ENCODE peak calls at places on chromosomes 1 and 21, in six cellular contexts. N is NCI-H2029, U is NCI-H1092 treated with DMSO at 0.1 percent for 48 hours, V is NCI-H1417, O is uterus, X is heart left ventricle. D is an unnamed sample.

GRCh38 chr1:19405195-19405760 is 80.1 kb downstream of the CAPZB start:
- DNase-seq in N (no peak), U (peak), V (peak), O (no peak), X (no peak), D (peak)

GRCh38 chr1:241713316-241713715 is 61.2 kb downstream of the WDR64 start:
- DNase-seq in N (no peak), U (no peak), V (no peak), O (no peak), X (no peak), D (no peak)

GRCh38 chr1:41313661-41314131 is 47.5 kb upstream of the FOXO6 start:
- DNase-seq in N (peak), U (peak), V (no peak), O (no peak), X (no peak), D (no peak)

GRCh38 chr1:85494074-85494956 is 29.4 kb upstream of the DDAH1 start:
- DNase-seq in N (peak), U (peak), V (no peak), O (no peak), X (no peak), D (no peak)

GRCh38 chr1:206579747-206580437 is 32.4 kb downstream of the EIF2D start:
- DNase-seq in N (no peak), U (no peak), V (no peak), O (peak), X (peak), D (no peak)

GRCh38 chr1:162222735-162223134 is 153.2 kb downstream of the NOS1AP start:
- DNase-seq in N (no peak), U (no peak), V (no peak), O (no peak), X (no peak), D (no peak)

GRCh38 chr1:203351037-203351625 is at the start of gene FMOD:
- DNase-seq in N (peak), U (peak), V (no peak), O (peak), X (no peak), D (no peak)

GRCh38 chr1:85325920-85326319 is 49.5 kb upstream of the BCL10 start:
- DNase-seq in N (no peak), U (no peak), V (no peak), O (no peak), X (no peak), D (no peak)

GRCh38 chr21:15524855-15525254 is 204.9 kb upstream of the USP25 start:
- DNase-seq in N (no peak), U (no peak), V (no peak), O (no peak), X (no peak), D (no peak)

GRCh38 chr1:25876693-25877077 is 1.2 kb upstream of the PAQR7 start:
- DNase-seq in N (no peak), U (no peak), V (no peak), O (no peak), X (no peak), D (no peak)

GRCh38 chr1:30881266-30882181 is 27.0 kb downstream of the SDC3 start:
- DNase-seq in N (no peak), U (no peak), V (peak), O (no peak), X (peak), D (no peak)

GRCh38 chr1:9628541-9629444 is 22.7 kb upstream of the PIK3CD start:
- DNase-seq in N (no peak), U (no peak), V (no peak), O (no peak), X (no peak), D (no peak)

GRCh38 chr1:74396942-74397341 is 115.5 kb downstream of the LRRC53 start:
- DNase-seq in N (no peak), U (no peak), V (no peak), O (peak), X (peak), D (no peak)

GRCh38 chr1:155691992-155692528 is 3.2 kb downstream of the DAP3 start:
- DNase-seq in N (no peak), U (no peak), V (no peak), O (no peak), X (no peak), D (no peak)

GRCh38 chr1:10626011-10626731 is 151.4 kb downstream of the PEX14 start:
- DNase-seq in N (no peak), U (no peak), V (no peak), O (no peak), X (peak), D (no peak)

GRCh38 chr1:23799570-23800395 is 771 bp downstream of the GALE start:
- DNase-seq in N (peak), U (peak), V (peak), O (peak), X (no peak), D (no peak)

GRCh38 chr1:108953452-108953851 is 9.8 kb downstream of the CLCC1 start:
- DNase-seq in N (no peak), U (no peak), V (no peak), O (no peak), X (no peak), D (no peak)

GRCh38 chr1:172414331-172414730 is 6.2 kb upstream of the C1orf105 start:
- DNase-seq in N (no peak), U (no peak), V (no peak), O (no peak), X (no peak), D (no peak)

GRCh38 chr1:2212542-2213491 is 15.3 kb upstream of the SKI start:
- DNase-seq in N (peak), U (no peak), V (peak), O (peak), X (peak), D (no peak)

GRCh38 chr1:94831636-94832035 is 11.5 kb downstream of the SLC44A3 start:
- DNase-seq in N (no peak), U (no peak), V (no peak), O (no peak), X (no peak), D (no peak)

GRCh38 chr1:163173121-163173520 is 29.6 kb downstream of the RGS5 start:
- DNase-seq in N (no peak), U (no peak), V (no peak), O (no peak), X (no peak), D (no peak)

GRCh38 chr1:210260087-210260486 is 27.5 kb downstream of the SERTAD4 start:
- DNase-seq in N (no peak), U (peak), V (no peak), O (no peak), X (no peak), D (peak)

GRCh38 chr1:181089777-181090505 is 1.4 kb downstream of the IER5 start:
- DNase-seq in N (no peak), U (peak), V (no peak), O (peak), X (peak), D (no peak)

GRCh38 chr1:218164930-218165686 is 120.0 kb upstream of the RRP15 start:
- DNase-seq in N (no peak), U (no peak), V (peak), O (no peak), X (peak), D (no peak)

GRCh38 chr21:44533891-44534627 is 5.9 kb downstream of the KRTAP10-1 start:
- DNase-seq in N (no peak), U (no peak), V (no peak), O (peak), X (no peak), D (no peak)

GRCh38 chr21:41745026-41745820 is 21.6 kb downstream of the RIPK4 start:
- DNase-seq in N (no peak), U (no peak), V (no peak), O (no peak), X (no peak), D (no peak)

GRCh38 chr1:224377676-224378006 is 21.0 kb downstream of the CNIH4 start:
- DNase-seq in N (no peak), U (no peak), V (no peak), O (no peak), X (no peak), D (no peak)

GRCh38 chr1:161531986-161532875 is 7.9 kb downstream of the HSPA6 start:
- DNase-seq in N (no peak), U (no peak), V (no peak), O (no peak), X (no peak), D (no peak)

GRCh38 chr1:30715216-30715615 is 8.2 kb downstream of the MATN1 start:
- DNase-seq in N (no peak), U (no peak), V (no peak), O (no peak), X (peak), D (no peak)

GRCh38 chr1:170448661-170449158 is 83.3 kb upstream of the GORAB start:
- DNase-seq in N (no peak), U (no peak), V (no peak), O (no peak), X (no peak), D (no peak)

GRCh38 chr1:86773331-86774288 is 69.2 kb downstream of the SH3GLB1 start:
- DNase-seq in N (no peak), U (peak), V (no peak), O (no peak), X (no peak), D (no peak)

GRCh38 chr1:245837741-245838140 is 669.3 kb downstream of the SMYD3 start:
- DNase-seq in N (no peak), U (no peak), V (no peak), O (no peak), X (no peak), D (no peak)

GRCh38 chr1:201608635-201609395 is 69.9 kb downstream of the NAV1 start:
- DNase-seq in N (no peak), U (peak), V (no peak), O (no peak), X (no peak), D (no peak)

GRCh38 chr1:26540346-26540745 is 10.8 kb downstream of the RPS6KA1 start:
- DNase-seq in N (no peak), U (no peak), V (no peak), O (no peak), X (no peak), D (no peak)

GRCh38 chr1:63148825-63149645 is 173.3 kb upstream of the FOXD3 start:
- DNase-seq in N (peak), U (peak), V (peak), O (no peak), X (no peak), D (no peak)

D was measured in DMS79.